ENCODE peak calls at places on chromosome 2, in five cellular contexts. Z is cardiac muscle cell, T is stomach, G is astrocyte of the cerebellum, U is neural crest cell. A is an unnamed sample.

GRCh38 chr2:197596751-197597150 is 78.6 kb downstream of the RFTN2 start:
- DNase-seq in U (no peak), T (no peak), G (no peak), Z (no peak), A (no peak)

GRCh38 chr2:199470361-199470671 is 12.6 kb upstream of the SATB2 start:
- DNase-seq in T (no peak), U (no peak), Z (no peak), G (no peak), A (no peak)

GRCh38 chr2:225090746-225091145 is 48.5 kb upstream of the DOCK10 start:
- DNase-seq in G (no peak), T (no peak), U (no peak), Z (no peak), A (no peak)

GRCh38 chr2:136005462-136006205 is 20.2 kb upstream of the DARS1 start:
- DNase-seq in G (no peak), U (no peak), T (no peak), Z (no peak), A (no peak)

GRCh38 chr2:144460981-144461766 is 58.7 kb downstream of the ZEB2 start:
- DNase-seq in U (peak; percentile 36), Z (peak; percentile 96), T (no peak), G (peak; percentile 44), A (no peak)

GRCh38 chr2:152189622-152190495 is 14.3 kb upstream of the STAM2 start:
- DNase-seq in G (peak; percentile 64), U (peak; percentile 22), Z (peak; percentile 84), T (no peak), A (no peak)

GRCh38 chr2:233416706-233417105 is 62.4 kb downstream of the DGKD start:
- DNase-seq in U (no peak), G (no peak), Z (no peak), T (peak; percentile 45), A (no peak)

GRCh38 chr2:186256540-186256939 is 229.5 kb upstream of the ZC3H15 start:
- DNase-seq in T (no peak), Z (peak; percentile 55), U (no peak), G (peak; percentile 44), A (no peak)

GRCh38 chr2:144288428-144288827 is 231.5 kb downstream of the ZEB2 start:
- DNase-seq in T (no peak), G (no peak), U (no peak), Z (no peak), A (no peak)

GRCh38 chr2:30298302-30298701 is 67.0 kb downstream of the LBH start:
- DNase-seq in G (no peak), U (no peak), T (no peak), Z (no peak), A (no peak)

GRCh38 chr2:119233326-119234020 is 9.8 kb downstream of the STEAP3 start:
- DNase-seq in Z (peak; percentile 17), U (no peak), G (no peak), T (no peak), A (no peak)

GRCh38 chr2:181426687-181427086 is 30.5 kb upstream of the ITGA4 start:
- DNase-seq in G (no peak), U (no peak), Z (no peak), T (no peak), A (no peak)
- TF ChIP-seq CTCF in G (no peak), U (no peak), Z (no peak), T (no peak), A (no peak)

GRCh38 chr2:123154195-123154594 is 870.9 kb upstream of the CNTNAP5 start:
- DNase-seq in Z (no peak), U (no peak), T (no peak), G (no peak), A (no peak)
- TF ChIP-seq CTCF in Z (no peak), U (no peak), T (no peak), G (no peak), A (no peak)

GRCh38 chr2:74632939-74633312 is 15.2 kb downstream of the M1AP start:
- DNase-seq in T (no peak), G (no peak), U (no peak), Z (no peak), A (no peak)

GRCh38 chr2:74628538-74629105 is 19.5 kb downstream of the M1AP start:
- DNase-seq in U (no peak), T (no peak), Z (no peak), G (no peak), A (no peak)

DNA sequence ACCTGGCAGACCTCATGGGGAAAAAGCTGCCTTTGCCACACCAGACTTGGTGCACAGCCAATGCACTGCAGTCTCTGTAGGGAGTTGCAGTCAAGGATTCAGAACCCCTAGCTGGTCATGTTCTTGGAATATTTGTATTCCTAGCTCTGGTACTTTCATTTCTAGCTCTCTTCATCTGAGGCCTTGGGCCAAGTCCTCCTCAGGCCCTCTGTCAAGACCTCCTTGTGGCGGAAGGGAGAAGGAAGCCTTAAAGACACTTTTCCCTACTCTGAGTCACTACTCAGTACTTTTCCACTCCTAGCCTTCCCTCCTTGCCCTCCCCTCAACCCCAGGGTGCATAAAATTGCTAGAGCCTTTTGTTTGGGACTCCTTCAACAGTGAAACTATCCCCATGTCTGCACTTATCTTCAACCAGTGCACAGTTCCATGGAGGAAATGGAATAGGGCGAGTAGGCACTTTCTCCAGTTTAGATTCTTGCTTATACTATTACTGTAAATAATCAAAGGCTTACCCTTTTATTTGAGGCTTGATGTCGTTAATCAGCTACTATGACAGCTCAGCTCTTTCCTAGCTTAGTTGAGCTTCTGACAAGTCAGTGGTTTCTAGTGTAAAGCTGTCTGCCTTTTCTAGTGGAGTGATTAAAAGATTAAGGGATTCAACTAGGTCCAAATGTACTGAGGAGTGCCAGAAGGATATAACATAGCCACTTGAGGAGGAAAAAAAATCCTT is 15.8 kb downstream of the M1AP start:
- DNase-seq in U (no peak), T (no peak), Z (peak; percentile 52), G (no peak), A (no peak)
- TF ChIP-seq CTCF in U (no peak), T (no peak), Z (peak; percentile 12), G (peak; percentile 30), A (no peak)

DNA sequence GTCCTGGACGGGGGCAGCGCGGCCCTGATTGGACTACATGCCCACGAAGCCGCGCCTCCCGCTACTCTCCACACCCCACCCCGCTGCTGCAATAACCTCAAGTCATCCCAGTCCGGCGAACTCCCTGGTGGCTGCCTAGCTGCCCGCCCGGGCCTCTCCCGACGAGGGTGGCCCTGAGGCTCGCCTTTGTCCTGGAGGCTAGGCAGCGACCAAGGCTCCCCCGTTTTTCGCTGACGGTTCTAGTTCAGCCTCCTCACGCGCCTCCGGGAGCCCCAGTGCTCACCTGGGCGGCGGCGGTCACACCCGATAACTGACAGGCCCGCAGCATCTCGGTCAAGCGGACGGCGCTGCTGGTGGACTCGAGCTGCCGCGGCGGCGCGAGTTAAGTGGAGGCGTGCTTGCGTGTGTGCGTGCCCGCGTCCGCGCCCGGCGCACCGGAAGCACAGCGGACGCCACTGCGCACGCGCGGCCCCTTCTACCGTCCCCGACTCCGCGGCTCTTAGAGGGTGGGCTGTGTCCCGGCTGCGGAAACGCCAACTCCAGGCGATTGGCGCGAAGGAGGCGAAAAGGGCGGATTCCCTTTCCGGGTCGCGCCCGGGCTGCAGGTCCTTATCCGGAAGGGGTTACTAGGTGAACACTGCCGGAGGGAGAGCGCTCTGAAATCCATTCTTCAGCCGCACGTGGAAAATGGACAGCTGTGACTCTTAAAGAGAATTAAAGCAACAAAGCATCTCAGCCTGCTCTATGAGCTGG is at the start of gene IMMT:
- DNase-seq in T (peak; percentile 96), U (peak; percentile 96), G (peak; percentile 86), Z (peak; percentile 98), A (peak; percentile 91)
- TF ChIP-seq CTCF in T (no peak), U (no peak), G (no peak), Z (no peak), A (no peak)

GRCh38 chr2:181457741-181458425 is 697 bp downstream of the ITGA4 start:
- DNase-seq in T (peak; percentile 27), G (no peak), U (peak; percentile 21), Z (peak; percentile 62), A (peak; percentile 46)

GRCh38 chr2:181456660-181457120 is 496 bp upstream of the ITGA4 start:
- DNase-seq in T (peak; percentile 47), Z (peak; percentile 53), U (peak; percentile 31), G (no peak), A (no peak)

GRCh38 chr2:181458881-181459280 is 1.7 kb downstream of the ITGA4 start:
- DNase-seq in U (no peak), Z (no peak), T (no peak), G (no peak), A (no peak)

GRCh38 chr2:181454990-181455520 is 2.1 kb upstream of the ITGA4 start:
- DNase-seq in G (no peak), U (no peak), Z (no peak), T (no peak), A (no peak)

GRCh38 chr2:181457121-181457740 is at the start of gene ITGA4:
- DNase-seq in U (peak; percentile 82), Z (peak; percentile 87), T (peak; percentile 66), G (peak; percentile 35), A (peak; percentile 53)
- TF ChIP-seq CTCF in U (peak; percentile 79), Z (peak; percentile 87), T (peak; percentile 16), G (peak; percentile 78), A (peak; percentile 62)

GRCh38 chr2:239005586-239005985 is 157.7 kb downstream of the TWIST2 start:
- DNase-seq in T (no peak), Z (no peak), G (no peak), U (no peak), A (no peak)

GRCh38 chr2:239001794-239002193 is 153.9 kb downstream of the TWIST2 start:
- DNase-seq in G (no peak), U (no peak), T (no peak), Z (no peak), A (no peak)

GRCh38 chr2:239003933-239004636 is 156.2 kb downstream of the TWIST2 start:
- DNase-seq in Z (no peak), T (no peak), U (no peak), G (no peak), A (no peak)

GRCh38 chr2:239002591-239002959 is 154.7 kb downstream of the TWIST2 start:
- DNase-seq in Z (no peak), T (no peak), G (no peak), U (no peak), A (no peak)

GRCh38 chr2:239002960-239003932 is 155.4 kb downstream of the TWIST2 start:
- DNase-seq in G (peak; percentile 11), U (no peak), T (no peak), Z (peak; percentile 65), A (no peak)
- TF ChIP-seq CTCF in G (peak; percentile 13), U (no peak), T (no peak), Z (peak; percentile 35), A (no peak)

DNA sequence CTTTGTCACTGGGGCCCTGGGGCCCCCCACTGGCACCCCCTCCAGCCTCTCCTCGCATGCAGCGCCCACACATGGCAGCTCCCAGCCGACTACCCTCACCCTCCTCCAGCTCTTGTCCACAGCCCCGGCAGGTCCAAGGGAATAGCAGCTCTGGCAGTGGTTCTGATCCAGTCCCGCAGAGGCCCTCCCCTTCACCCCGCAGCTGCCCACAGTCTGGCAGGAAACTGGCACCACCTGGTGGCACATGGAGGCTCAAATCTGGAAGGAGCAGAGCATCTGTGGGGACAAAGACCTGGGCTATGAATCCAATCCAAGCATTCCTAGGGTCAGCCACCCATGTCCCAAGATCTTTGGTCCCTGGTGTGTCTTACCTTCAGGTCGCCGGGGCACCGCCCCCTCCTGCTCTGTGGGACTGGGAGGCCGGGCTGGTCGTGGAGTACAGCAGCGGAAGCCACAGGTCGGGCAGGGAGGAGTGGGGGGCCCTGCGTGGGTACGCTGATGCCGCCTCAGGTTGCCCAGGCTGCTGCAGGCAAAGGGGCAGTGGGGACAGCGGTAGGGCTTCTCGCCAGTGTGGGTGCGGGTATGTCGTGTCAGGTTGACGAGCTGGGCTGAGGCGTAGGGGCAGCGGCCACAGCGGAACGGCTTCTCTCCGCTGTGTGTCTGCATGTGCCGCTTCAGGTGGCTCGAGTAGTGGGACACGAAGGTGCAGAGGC is 2.3 kb downstream of the ZNF513 start:
- DNase-seq in Z (peak; percentile 21), U (no peak), G (no peak), T (no peak), A (no peak)
- TF ChIP-seq CTCF in Z (peak; percentile 11), U (no peak), G (no peak), T (no peak), A (no peak)

A was measured in mesothelial cell of epicardium.